ENCODE peak calls at places on chromosomes 2 and 18, in seven cellular contexts. X is left kidney; F is foreskin melanocyte; T is stimulated activated CD4-positive, alpha-beta T cell treated with anti-CD3 and anti-CD28 coated beads, Interleukin-2, amount 100 ng/mL, for 24 hours; Y is GM03348; W is naive thymus-derived CD8-positive, alpha-beta T cell; D is effector CD4-positive, alpha-beta T cell. S is an unnamed sample.
A peak's percentile ranks its signal among the peaks of the same experiment; 100 is the strongest.

GRCh38 chr2:44566059-44566458 is 204.3 kb downstream of the CAMKMT start:
- DNase-seq in W (no peak), D (no peak), X (no peak), F (no peak), Y (no peak), T (no peak), S (no peak)

GRCh38 chr2:128271186-128271890 is 47.3 kb downstream of the HS6ST1 start:
- DNase-seq in T (no peak), W (no peak), X (no peak), D (no peak), Y (no peak), F (no peak), S (no peak)

GRCh38 chr2:177271981-177272666 is 7.6 kb upstream of the NFE2L2 start:
- DNase-seq in W (no peak), X (no peak), T (no peak), F (no peak), Y (no peak), D (no peak), S (no peak)

GRCh38 chr18:58310517-58310916 is 266.5 kb downstream of the NEDD4L start:
- DNase-seq in X (no peak), F (no peak), W (peak; percentile 54), Y (no peak), T (peak; percentile 44), D (no peak), S (peak; percentile 16)

GRCh38 chr2:72605836-72606442 is 219.9 kb downstream of the EXOC6B start:
- DNase-seq in D (no peak), F (no peak), Y (peak; percentile 56), T (no peak), X (peak; percentile 20), W (no peak), S (no peak)

GRCh38 chr2:423479-423878 is 135.6 kb upstream of the ALKAL2 start:
- DNase-seq in D (no peak), T (no peak), W (no peak), X (no peak), F (no peak), Y (no peak), S (no peak)

GRCh38 chr2:60316381-60317028 is 236.9 kb downstream of the BCL11A start:
- DNase-seq in X (peak; percentile 81), F (no peak), W (no peak), D (no peak), Y (no peak), T (no peak), S (no peak)

GRCh38 chr2:100321181-100321880 is 970 bp downstream of the LONRF2 start:
- DNase-seq in T (no peak), X (peak; percentile 92), W (no peak), F (no peak), Y (peak; percentile 58), D (no peak), S (no peak)

GRCh38 chr2:29596584-29596983 is 324.8 kb downstream of the ALK start:
- DNase-seq in D (no peak), F (no peak), W (no peak), X (peak; percentile 60), T (no peak), Y (no peak), S (no peak)

GRCh38 chr18:75612491-75612890 is 185.0 kb upstream of the SMIM21 start:
- DNase-seq in D (no peak), X (peak; percentile 38), Y (no peak), W (no peak), T (no peak), F (peak; percentile 71), S (no peak)

GRCh38 chr2:133821107-133821760 is 253.0 kb upstream of the NCKAP5 start:
- DNase-seq in Y (peak; percentile 62), F (no peak), X (no peak), D (no peak), W (no peak), T (no peak), S (no peak)